ENCODE peak calls at places on chromosomes 4 and X, in five cellular contexts. L is endothelial cell of umbilical vein; J is CD8-positive, alpha-beta memory T cell; Y is IMR-90; E is tibial artery. F is an unnamed sample.

GRCh38 chrX:49003696-49004095 is 1.6 kb upstream of the GRIPAP1 start:
- DNase-seq in L (no peak), E (no peak), Y (no peak), J (no peak), F (no peak)

GRCh38 chrX:133897593-133898163 is 87.7 kb downstream of the GPC3 start:
- DNase-seq in E (no peak), L (no peak), J (no peak), Y (no peak), F (no peak)

GRCh38 chr4:38233727-38234478 is 273.7 kb downstream of the PTTG2 start:
- DNase-seq in Y (no peak), E (peak; percentile 37), J (no peak), L (no peak), F (no peak)

GRCh38 chr4:48958582-48958981 is 27.5 kb upstream of the CWH43 start:
- DNase-seq in L (no peak), E (no peak), J (no peak), Y (no peak), F (no peak)

GRCh38 chr4:8730159-8730558 is 137.6 kb downstream of the CPZ start:
- DNase-seq in Y (no peak), E (peak; percentile 17), L (no peak), J (no peak), F (no peak)

GRCh38 chr4:124694306-124694705 is 18.2 kb downstream of the ANKRD50 start:
- DNase-seq in E (no peak), Y (no peak), L (no peak), J (no peak), F (no peak)

GRCh38 chr4:24930136-24930535 is 17.3 kb upstream of the CCDC149 start:
- DNase-seq in J (no peak), E (no peak), L (no peak), Y (no peak), F (no peak)

GRCh38 chr4:177554966-177555574 is 112.8 kb upstream of the AGA start:
- DNase-seq in J (no peak), Y (peak; percentile 50), E (no peak), L (peak; percentile 7), F (no peak)

GRCh38 chr4:38140643-38141203 is 180.5 kb downstream of the PTTG2 start:
- DNase-seq in E (no peak), Y (no peak), J (no peak), L (no peak), F (no peak)

GRCh38 chr4:71669291-71669690 is 114.6 kb downstream of the GC start:
- DNase-seq in Y (no peak), J (no peak), E (no peak), L (no peak), F (no peak)

GRCh38 chrX:71106427-71106826 is at the start of gene CXorf65:
- DNase-seq in L (no peak), Y (no peak), J (no peak), E (no peak), F (no peak)

GRCh38 chrX:84108589-84108988 is 79.4 kb downstream of the RPS6KA6 start:
- DNase-seq in E (no peak), J (no peak), Y (no peak), L (no peak), F (no peak)

GRCh38 chr4:106329027-106329618 is 12.8 kb downstream of the AIMP1 start:
- DNase-seq in Y (peak; percentile 53), L (peak; percentile 69), E (no peak), J (no peak), F (peak; percentile 62)

GRCh38 chr4:66376396-66376795 is 706.1 kb upstream of the EPHA5 start:
- DNase-seq in E (no peak), J (no peak), Y (no peak), L (no peak), F (no peak)

GRCh38 chr4:26885912-26886274 is 25.3 kb downstream of the STIM2 start:
- DNase-seq in J (peak; percentile 67), E (no peak), L (no peak), Y (no peak), F (peak; percentile 90)

GRCh38 chr4:41602113-41602512 is 64.2 kb downstream of the LIMCH1 start:
- DNase-seq in J (no peak), E (no peak), L (no peak), Y (no peak), F (no peak)

DNA sequence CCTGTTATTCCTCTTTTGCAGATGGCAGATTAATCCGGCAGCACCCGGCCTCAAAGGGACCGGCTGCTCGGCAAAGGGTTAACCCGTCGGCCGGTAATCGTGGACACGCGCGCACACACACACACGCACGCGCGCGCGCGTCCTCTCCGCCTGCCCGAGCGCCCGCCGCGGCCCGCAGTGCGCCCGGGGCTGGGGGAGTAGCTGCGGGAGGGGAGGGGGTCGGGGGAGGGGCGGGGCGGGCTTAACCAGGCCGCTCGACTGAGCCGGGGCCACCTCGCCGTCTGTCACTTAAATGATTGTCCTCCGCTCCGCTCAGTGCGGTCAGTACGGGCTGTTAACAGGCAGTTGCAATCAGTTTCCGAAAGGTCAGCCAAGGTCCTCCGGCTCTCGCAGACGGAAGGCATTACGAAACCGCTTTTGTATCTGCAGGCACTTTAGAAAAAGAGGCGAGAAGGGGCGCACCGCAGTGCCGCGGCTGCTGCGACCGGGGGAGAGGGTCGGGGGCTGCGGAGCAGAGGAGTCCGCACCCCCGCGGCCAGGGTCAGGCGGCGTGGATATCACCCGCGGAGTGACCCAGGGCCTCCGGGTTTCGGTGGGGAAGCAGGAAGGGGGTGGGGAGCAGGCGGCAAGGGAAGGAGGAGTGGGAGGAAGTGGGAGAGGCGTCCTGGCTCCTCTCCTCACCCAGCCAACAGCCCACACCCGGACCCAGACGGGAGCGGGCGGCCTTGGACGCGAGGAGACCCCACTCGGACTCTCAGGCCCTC is 57.3 kb upstream of the BCOR start:
- DNase-seq in L (peak; percentile 63), J (peak; percentile 52), Y (peak; percentile 50), E (peak; percentile 84), F (no peak)
- H3K4me1 ChIP-seq in L (peaks cover 20% of the 10 kb centered on the region), J (no peaks in the 10 kb centered on the region), Y (peaks cover 2% of the 10 kb centered on the region), E (peaks cover 25% of the 10 kb centered on the region), F (peaks cover 27% of the 10 kb centered on the region)

DNA sequence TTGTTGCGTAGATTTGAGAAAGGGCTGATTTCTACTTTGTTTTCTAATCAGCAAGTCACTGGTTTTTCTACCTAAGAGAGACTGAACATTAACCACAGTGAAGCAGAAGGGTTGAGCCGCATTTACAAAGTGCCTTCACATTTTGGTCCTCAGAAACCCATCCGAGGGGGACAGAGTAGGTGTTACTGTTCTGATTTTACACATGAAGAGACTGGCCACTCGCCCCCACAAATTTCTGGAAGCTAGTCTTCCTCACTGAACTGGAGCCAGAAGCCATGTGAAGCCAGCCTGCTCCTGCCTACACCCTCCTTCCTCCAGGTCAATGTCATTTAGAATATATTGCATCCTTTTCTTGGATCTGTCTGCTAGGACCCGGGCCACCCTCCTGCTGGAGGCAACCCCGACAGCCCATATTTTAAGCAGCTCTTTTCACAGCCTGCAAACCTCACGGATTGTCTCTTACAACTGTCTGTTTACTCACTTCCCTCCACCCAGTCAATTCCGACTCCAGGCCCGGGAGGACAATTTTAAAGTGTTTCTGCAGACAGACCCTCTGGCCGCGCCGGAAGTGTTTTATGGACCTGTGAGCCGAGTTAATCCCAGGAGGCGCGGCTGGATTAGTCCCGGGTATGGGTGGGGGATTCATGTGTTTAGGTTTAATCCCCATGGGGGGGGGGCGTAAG is 73.2 kb upstream of the BCOR start:
- DNase-seq in J (peak; percentile 44), Y (no peak), E (no peak), L (no peak), F (no peak)
- H3K27me3 ChIP-seq in J (no peaks in the 10 kb centered on the region), Y (peaks cover 22% of the 10 kb centered on the region), E (no peaks in the 10 kb centered on the region), L (no peaks in the 10 kb centered on the region), F (no peaks in the 10 kb centered on the region)

GRCh38 chr4:142350886-142351285 is 495.2 kb downstream of the INPP4B start:
- DNase-seq in E (no peak), J (no peak), L (peak; percentile 66), Y (peak; percentile 50), F (no peak)
- H3K4me1 ChIP-seq in E (peaks cover 53% of the 10 kb centered on the region), J (peaks cover 90% of the 10 kb centered on the region), L (peaks cover 21% of the 10 kb centered on the region), Y (peaks cover 5% of the 10 kb centered on the region), F (peaks cover 73% of the 10 kb centered on the region)

DNA sequence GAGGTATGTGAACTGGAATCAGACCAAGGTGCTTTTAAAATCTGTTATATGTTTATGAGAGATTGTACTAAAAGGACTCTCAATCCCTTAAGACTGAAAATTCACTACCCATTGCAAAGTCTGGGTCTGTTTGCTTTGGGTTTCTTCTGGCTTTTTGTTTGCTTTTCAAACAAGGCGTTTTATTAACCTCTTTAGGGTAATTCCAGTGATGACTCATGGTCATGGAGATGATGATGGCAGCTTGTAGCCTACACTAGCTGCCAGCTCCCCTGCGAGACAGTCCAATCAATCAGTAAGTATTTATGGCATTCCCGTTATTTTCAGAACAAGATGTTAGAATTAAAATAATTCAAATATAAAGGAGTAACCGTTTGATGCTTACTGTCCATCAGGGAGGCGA is 643.8 kb upstream of the FTHL17 start:
- DNase-seq in L (no peak), Y (no peak), E (no peak), J (no peak), F (no peak)
- H3K27me3 ChIP-seq in L (no peaks in the 10 kb centered on the region), Y (no peaks in the 10 kb centered on the region), E (no peaks in the 10 kb centered on the region), J (no peaks in the 10 kb centered on the region), F (no peaks in the 10 kb centered on the region)

F was measured in CD4-positive, CD25-positive, alpha-beta regulatory T cell.